ENCODE peak calls at places on chromosomes 13 and 19, in six cellular contexts. Y is left lung, T is cardiac muscle cell, H is HCT116, S is transverse colon, X is aorta. N is an unnamed sample. For H3K4me1 and H3K27me3, the result is how much of the 10 kb centered on the place peaks cover.

GRCh38 chr19:7340959-7341837 is 7.5 kb upstream of the ARHGEF18 start:
- DNase-seq in S (peak), Y (peak), H (peak), T (peak), X (peak), N (no peak)

GRCh38 chr13:22062478-22063205 is 391.8 kb downstream of the FGF9 start:
- DNase-seq in X (no peak), H (no peak), T (no peak), S (no peak), Y (no peak), N (no peak)

GRCh38 chr19:7833225-7834156 is 3.5 kb downstream of the EVI5L start:
- DNase-seq in H (peak), T (peak), Y (peak), S (peak), X (no peak), N (peak)

GRCh38 chr13:24452044-24452443 is 60.5 kb downstream of the PARP4 start:
- DNase-seq in H (no peak), T (no peak), Y (no peak), S (no peak), X (no peak), N (no peak)

GRCh38 chr13:39102981-39103490 is 64.8 kb downstream of the NHLRC3 start:
- DNase-seq in Y (no peak), T (peak), H (no peak), X (no peak), S (no peak), N (no peak)

GRCh38 chr13:82758056-82758455 is 1124.2 kb downstream of the SLITRK1 start:
- DNase-seq in X (no peak), T (peak), Y (no peak), H (peak), S (no peak), N (no peak)

GRCh38 chr13:41500501-41500900 is 43.2 kb downstream of the RGCC start:
- DNase-seq in Y (no peak), H (no peak), S (peak), T (no peak), X (no peak), N (no peak)

GRCh38 chr19:40442328-40443130 is 1.6 kb downstream of the SERTAD3 start:
- DNase-seq in T (no peak), H (no peak), Y (no peak), X (no peak), S (peak), N (no peak)

GRCh38 chr19:28843771-28844492 is 369.0 kb downstream of the UQCRFS1 start:
- DNase-seq in T (no peak), H (no peak), X (no peak), Y (no peak), S (no peak), N (no peak)

GRCh38 chr19:58399903-58400637 is 4.6 kb downstream of the RNF225 start:
- DNase-seq in H (no peak), X (peak), S (no peak), Y (no peak), T (no peak), N (peak)

GRCh38 chr19:48284891-48285290 is 15.0 kb downstream of the ZNF114 start:
- DNase-seq in S (no peak), H (no peak), Y (no peak), X (no peak), T (peak), N (no peak)

GRCh38 chr19:3801412-3802096 is 15.4 kb upstream of the MATK start:
- DNase-seq in Y (peak), X (no peak), S (peak), T (peak), H (no peak), N (peak)

GRCh38 chr19:44677019-44677809 is 5.9 kb downstream of the CEACAM19 start:
- DNase-seq in H (peak), T (peak), S (no peak), X (no peak), Y (no peak), N (no peak)

GRCh38 chr19:49924004-49924880 is 4.8 kb upstream of the ATF5 start:
- DNase-seq in S (peak), X (no peak), T (no peak), Y (peak), H (no peak), N (no peak)

GRCh38 chr19:34104099-34104498 is 68.2 kb upstream of the LSM14A start:
- DNase-seq in X (no peak), S (no peak), T (no peak), Y (no peak), H (no peak), N (no peak)

GRCh38 chr13:62887046-62887445 is 1471.4 kb upstream of the PCDH20 start:
- DNase-seq in Y (peak), T (no peak), X (peak), H (no peak), S (no peak), N (no peak)

GRCh38 chr13:27442071-27442647 is 8.2 kb downstream of the MTIF3 start:
- DNase-seq in X (no peak), Y (peak), S (peak), H (no peak), T (no peak), N (no peak)

GRCh38 chr13:94061316-94061715 is 418.2 kb downstream of the DCT start:
- DNase-seq in X (no peak), H (no peak), Y (no peak), T (no peak), S (no peak), N (no peak)

GRCh38 chr13:26459276-26460131 is 98.0 kb upstream of the WASF3 start:
- DNase-seq in H (no peak), S (no peak), T (no peak), Y (no peak), X (no peak), N (no peak)

GRCh38 chr13:26971990-26972888 is 199.4 kb downstream of the USP12 start:
- DNase-seq in S (peak), Y (no peak), H (peak), X (peak), T (peak), N (no peak)

GRCh38 chr19:21483589-21484170 is 21.7 kb upstream of the ZNF429 start:
- DNase-seq in H (no peak), T (peak), S (peak), Y (peak), X (peak), N (no peak)

GRCh38 chr19:28305513-28305912 is 907.4 kb downstream of the UQCRFS1 start:
- DNase-seq in H (no peak), Y (no peak), T (no peak), S (no peak), X (no peak), N (no peak)

GRCh38 chr19:51296331-51297093 is 14.9 kb upstream of the IGLON5 start:
- DNase-seq in S (no peak), X (no peak), T (peak), Y (no peak), H (no peak), N (no peak)

GRCh38 chr13:29522044-29522685 is 73.3 kb downstream of the SLC7A1 start:
- DNase-seq in Y (no peak), S (no peak), T (peak), H (no peak), X (no peak), N (no peak)

GRCh38 chr19:33879818-33880575 is 83.3 kb downstream of the KCTD15 start:
- DNase-seq in H (no peak), X (peak), T (no peak), S (no peak), Y (no peak), N (no peak)

GRCh38 chr13:90308249-90308648 is 1039.2 kb upstream of the MIR17HG start:
- DNase-seq in H (no peak), X (no peak), T (no peak), S (no peak), Y (no peak), N (no peak)

GRCh38 chr13:33003458-33004019 is 12.7 kb upstream of the KL start:
- DNase-seq in S (no peak), Y (no peak), X (no peak), T (no peak), H (no peak), N (no peak)

GRCh38 chr13:85379991-85380390 is 419.2 kb downstream of the SLITRK6 start:
- DNase-seq in H (no peak), S (no peak), T (no peak), Y (no peak), X (no peak), N (no peak)
- H3K4me3 ChIP-seq in H (no peak), S (no peak), T (no peak), Y (no peak), X (no peak), N (no peak)

GRCh38 chr19:46979103-46979769 is 40.4 kb upstream of the NPAS1 start:
- DNase-seq in Y (no peak), X (no peak), S (no peak), H (no peak), T (no peak), N (no peak)
- H3K4me1 ChIP-seq in Y (half or more), X (under half), S (under half), H (under half), T (under half), N (under half)

GRCh38 chr13:42816538-42816937 is 35.2 kb downstream of the FAM216B start:
- DNase-seq in T (no peak), H (no peak), S (no peak), Y (no peak), X (no peak), N (no peak)

GRCh38 chr13:42815686-42816085 is 34.3 kb downstream of the FAM216B start:
- DNase-seq in S (no peak), T (peak), Y (no peak), X (no peak), H (no peak), N (no peak)

GRCh38 chr13:42820450-42820849 is 39.1 kb downstream of the FAM216B start:
- DNase-seq in X (no peak), H (no peak), T (peak), Y (no peak), S (no peak), N (no peak)

GRCh38 chr13:42819712-42820111 is 38.3 kb downstream of the FAM216B start:
- DNase-seq in H (no peak), S (no peak), T (peak), Y (no peak), X (no peak), N (no peak)

GRCh38 chr13:42821437-42821836 is 40.1 kb downstream of the FAM216B start:
- DNase-seq in H (no peak), X (no peak), Y (no peak), T (peak), S (no peak), N (no peak)
- H3K27me3 ChIP-seq in H (under half), X (under half), Y (under half), T (under half), S (under half), N (under half)

DNA sequence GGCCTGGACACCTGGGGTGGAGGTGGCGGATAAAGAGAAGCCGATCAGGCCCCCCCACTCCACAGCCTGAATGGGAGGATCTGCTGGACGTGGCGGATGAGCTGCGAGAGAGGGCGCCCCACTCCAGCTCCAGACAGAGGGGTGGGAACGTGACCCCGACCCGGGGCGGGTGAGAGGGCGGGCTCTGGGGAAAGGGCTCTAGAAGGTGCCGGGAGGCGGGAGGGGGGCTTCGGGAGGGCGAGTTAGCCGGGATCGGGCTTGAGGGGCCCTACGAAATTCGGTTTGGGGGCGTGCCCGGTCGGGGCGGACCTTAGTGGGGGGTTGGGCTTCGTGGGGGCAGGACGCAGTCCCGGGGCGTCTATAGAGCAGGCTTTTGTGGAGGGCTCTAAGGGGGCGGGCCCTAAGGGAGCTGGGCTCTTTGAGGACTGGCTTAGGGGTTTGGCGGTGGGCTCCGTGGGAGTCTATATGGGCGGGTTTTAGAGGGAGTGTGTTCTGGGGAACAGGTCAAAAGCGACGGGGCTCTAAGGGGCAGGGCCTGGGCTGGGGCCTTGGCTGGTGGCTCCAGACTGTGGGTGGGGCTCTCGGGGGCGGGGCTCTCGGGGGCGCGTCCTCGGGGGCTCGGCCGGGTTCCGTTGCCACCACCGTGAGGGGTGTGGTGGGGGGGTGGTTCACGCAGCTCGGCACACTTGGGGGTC is 4.1 kb upstream of the NANOS3 start:
- DNase-seq in S (no peak), H (no peak), Y (peak), T (no peak), X (no peak), N (no peak)
- H3K4me3 ChIP-seq in S (peak), H (peak), Y (peak), T (peak), X (no peak), N (no peak)